ENCODE peak calls at places on chromosomes 13 and 19, in seven cellular contexts. C, X, B, E, T, V and W are unnamed samples.
A peak's percentile ranks its signal among the peaks of the same experiment; 100 is the strongest.

GRCh38 chr13:27789495-27790303 is 2.6 kb upstream of the GSX1 start:
- DNase-seq in C (no peak), X (no peak), B (no peak), E (no peak), T (no peak), V (no peak), W (no peak)

GRCh38 chr19:4581381-4582111 is 22.1 kb upstream of the SEMA6B start:
- DNase-seq in C (no peak), X (no peak), B (no peak), E (no peak), T (no peak), V (no peak), W (no peak)

GRCh38 chr19:1133471-1133929 is 29.7 kb downstream of the GPX4 start:
- DNase-seq in C (peak; percentile 63), X (no peak), B (peak; percentile 91), E (no peak), T (no peak), V (no peak), W (no peak)

GRCh38 chr13:23679214-23679613 is 109.0 kb downstream of the TNFRSF19 start:
- DNase-seq in C (no peak), X (no peak), B (no peak), E (peak; percentile 60), T (no peak), V (no peak), W (no peak)

GRCh38 chr13:48531416-48532145 is 1.3 kb downstream of the RCBTB2 start:
- DNase-seq in C (no peak), X (no peak), B (peak; percentile 27), E (no peak), T (no peak), V (no peak), W (no peak)

GRCh38 chr19:36140289-36141038 is 598 bp downstream of the CAPNS1 start:
- DNase-seq in C (no peak), X (no peak), B (peak; percentile 79), E (peak; percentile 47), T (no peak), V (no peak), W (no peak)

GRCh38 chr13:53336441-53337160 is 308.0 kb downstream of the OLFM4 start:
- DNase-seq in C (no peak), X (no peak), B (no peak), E (no peak), T (no peak), V (no peak), W (no peak)

GRCh38 chr19:18340237-18340989 is at the start of gene PGPEP1:
- DNase-seq in C (peak; percentile 13), X (no peak), B (peak; percentile 80), E (peak; percentile 49), T (peak; percentile 85), V (no peak), W (peak; percentile 91)

GRCh38 chr13:26220575-26220974 is 1.5 kb downstream of the RNF6 start:
- DNase-seq in C (no peak), X (no peak), B (no peak), E (peak; percentile 47), T (no peak), V (no peak), W (no peak)

GRCh38 chr13:23657056-23657455 is 86.8 kb downstream of the TNFRSF19 start:
- DNase-seq in C (no peak), X (no peak), B (no peak), E (no peak), T (no peak), V (no peak), W (no peak)

GRCh38 chr13:44764334-44764733 is 188.2 kb upstream of the TSC22D1 start:
- DNase-seq in C (no peak), X (no peak), B (no peak), E (no peak), T (peak; percentile 77), V (no peak), W (no peak)

GRCh38 chr13:35979378-35979911 is 151.7 kb downstream of the DCLK1 start:
- DNase-seq in C (no peak), X (peak; percentile 87), B (no peak), E (peak; percentile 99), T (no peak), V (peak; percentile 60), W (no peak)

GRCh38 chr19:15294591-15294990 is 37.7 kb downstream of the BRD4 start:
- DNase-seq in C (no peak), X (peak; percentile 28), B (no peak), E (no peak), T (no peak), V (no peak), W (no peak)

GRCh38 chr19:50492303-50493052 is 15.8 kb upstream of the GARIN5A start:
- DNase-seq in C (no peak), X (no peak), B (no peak), E (no peak), T (peak; percentile 46), V (no peak), W (no peak)

GRCh38 chr13:96898855-96899254 is 95.4 kb downstream of the OXGR1 start:
- DNase-seq in C (no peak), X (no peak), B (no peak), E (no peak), T (no peak), V (no peak), W (no peak)

GRCh38 chr13:101155920-101156319 is 260.4 kb downstream of the NALCN start:
- DNase-seq in C (no peak), X (no peak), B (no peak), E (no peak), T (no peak), V (no peak), W (no peak)

GRCh38 chr19:48418317-48419064 is 25.0 kb downstream of the GRIN2D start:
- DNase-seq in C (no peak), X (no peak), B (peak; percentile 43), E (no peak), T (no peak), V (no peak), W (no peak)

GRCh38 chr13:66660013-66660804 is 569.9 kb downstream of the PCDH9 start:
- DNase-seq in C (no peak), X (no peak), B (no peak), E (peak; percentile 40), T (no peak), V (no peak), W (no peak)

GRCh38 chr13:28631792-28632191 is 27.1 kb upstream of the POMP start:
- DNase-seq in C (no peak), X (no peak), B (no peak), E (no peak), T (no peak), V (no peak), W (no peak)

GRCh38 chr13:31431722-31432137 is 232.0 kb downstream of the B3GLCT start:
- DNase-seq in C (no peak), X (peak; percentile 41), B (peak; percentile 61), E (peak; percentile 47), T (no peak), V (no peak), W (no peak)

GRCh38 chr13:24033527-24034302 is 126.8 kb upstream of the SPATA13 start:
- DNase-seq in C (no peak), X (no peak), B (no peak), E (peak; percentile 72), T (no peak), V (peak; percentile 88), W (no peak)

DNA sequence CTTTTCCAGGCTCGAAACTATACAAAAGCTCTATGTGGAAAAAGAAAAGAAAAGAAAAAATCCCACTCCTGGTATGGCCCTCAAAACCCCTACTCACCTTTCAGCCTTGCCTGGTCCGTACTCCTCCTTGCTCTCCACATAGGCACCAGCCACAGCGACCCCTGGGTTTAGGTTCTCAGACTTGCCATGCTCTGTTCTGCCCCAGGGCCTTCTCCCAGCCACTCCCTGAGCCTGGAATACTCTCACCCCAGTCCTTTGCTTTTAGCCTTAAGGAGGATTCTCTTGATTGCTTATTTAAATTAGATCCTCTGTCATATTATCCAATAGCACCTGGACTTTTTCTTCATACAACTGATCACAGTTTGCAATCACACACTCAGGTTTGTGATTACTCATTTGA is 522.5 kb downstream of the DIAPH3 start:
- DNase-seq in C (no peak), X (no peak), B (no peak), E (no peak), T (no peak), V (no peak), W (no peak)
- TF ChIP-seq CTCF in C (no peak), X (no peak), B (no peak), E (no peak), T (no peak), V (no peak), W (peak; percentile 32)

GRCh38 chr13:106990594-106990993 is 422.7 kb upstream of the ARGLU1 start:
- DNase-seq in C (no peak), X (no peak), B (no peak), E (no peak), T (no peak), V (no peak), W (no peak)

GRCh38 chr13:106986687-106987434 is 418.9 kb upstream of the ARGLU1 start:
- DNase-seq in C (no peak), X (no peak), B (no peak), E (no peak), T (no peak), V (no peak), W (no peak)

GRCh38 chr13:106989866-106990265 is 421.9 kb upstream of the ARGLU1 start:
- DNase-seq in C (no peak), X (no peak), B (no peak), E (no peak), T (no peak), V (no peak), W (no peak)

GRCh38 chr13:106986033-106986484 is 418.1 kb upstream of the ARGLU1 start:
- DNase-seq in C (no peak), X (no peak), B (no peak), E (peak; percentile 11), T (no peak), V (no peak), W (no peak)

GRCh38 chr13:106987435-106987800 is 419.5 kb upstream of the ARGLU1 start:
- DNase-seq in C (no peak), X (no peak), B (no peak), E (peak; percentile 25), T (no peak), V (no peak), W (no peak)
- TF ChIP-seq CTCF in C (no peak), X (no peak), B (no peak), E (no peak), T (no peak), V (no peak), W (no peak)

GRCh38 chr19:32357720-32358119 is 12.3 kb downstream of the ZNF507 start:
- DNase-seq in C (no peak), X (no peak), B (no peak), E (peak; percentile 27), T (no peak), V (no peak), W (no peak)
- TF ChIP-seq CTCF in C (no peak), X (no peak), B (no peak), E (peak; percentile 29), T (peak; percentile 10), V (peak; percentile 44), W (peak; percentile 45)

GRCh38 chr19:32917612-32917996 is 48.0 kb upstream of the SLC7A9 start:
- DNase-seq in C (no peak), X (no peak), B (no peak), E (no peak), T (no peak), V (no peak), W (no peak)

GRCh38 chr19:32919365-32919764 is 49.8 kb upstream of the SLC7A9 start:
- DNase-seq in C (no peak), X (no peak), B (no peak), E (no peak), T (no peak), V (no peak), W (peak; percentile 68)

GRCh38 chr19:32924200-32924599 is 47.6 kb downstream of the CEP89 start:
- DNase-seq in C (no peak), X (no peak), B (no peak), E (peak; percentile 6), T (peak; percentile 56), V (peak; percentile 8), W (no peak)

GRCh38 chr19:32916969-32917611 is 47.5 kb upstream of the SLC7A9 start:
- DNase-seq in C (no peak), X (no peak), B (no peak), E (no peak), T (no peak), V (no peak), W (peak; percentile 56)

GRCh38 chr19:32921624-32922023 is 50.1 kb downstream of the CEP89 start:
- DNase-seq in C (no peak), X (no peak), B (no peak), E (no peak), T (no peak), V (no peak), W (no peak)
- TF ChIP-seq CTCF in C (no peak), X (no peak), B (no peak), E (no peak), T (no peak), V (no peak), W (no peak)